ENCODE peak calls at places on chromosome 4, in ten cellular contexts. V is heart right ventricle; A is left ventricle myocardium inferior; C is CD4-positive, alpha-beta memory T cell; M is tibial nerve; F is tibial artery; U is cardiac muscle cell; T is adrenal gland; P is transverse colon; X is ovary. G is an unnamed sample.

GRCh38 chr4:153040677-153041076 is 104.6 kb downstream of the FHDC1 start:
- DNase-seq in A (no peak), T (no peak), P (no peak), M (no peak), U (no peak), V (no peak), F (no peak), X (no peak), C (no peak), G (no peak)

GRCh38 chr4:41196633-41197332 is 17.6 kb downstream of the APBB2 start:
- DNase-seq in V (no peak), P (no peak), U (no peak), A (no peak), T (no peak), X (no peak), M (no peak), F (no peak), C (no peak), G (no peak)

GRCh38 chr4:133638702-133639101 is 489.6 kb downstream of the PCDH10 start:
- DNase-seq in X (no peak), A (no peak), V (no peak), T (no peak), C (no peak), P (no peak), M (no peak), U (no peak), F (no peak), G (no peak)

GRCh38 chr4:127698789-127699200 is 31.4 kb upstream of the SLC25A31 start:
- DNase-seq in V (no peak), C (no peak), P (no peak), M (no peak), T (no peak), X (no peak), F (no peak), A (no peak), U (peak; percentile 89), G (peak; percentile 82)

GRCh38 chr4:73902038-73902637 is 32.9 kb downstream of the CXCL1 start:
- DNase-seq in T (no peak), M (no peak), P (no peak), X (no peak), U (no peak), V (no peak), F (no peak), A (no peak), C (no peak), G (no peak)

GRCh38 chr4:104491826-104492771 is 2.6 kb downstream of the CXXC4 start:
- DNase-seq in T (no peak), V (no peak), A (no peak), F (no peak), X (no peak), U (peak; percentile 13), C (no peak), P (peak; percentile 9), M (no peak), G (peak; percentile 13)

GRCh38 chr4:108556166-108556565 is 64.2 kb upstream of the RPL34 start:
- DNase-seq in T (no peak), V (no peak), A (no peak), X (no peak), M (no peak), P (no peak), F (no peak), U (no peak), C (no peak), G (no peak)

GRCh38 chr4:2281575-2282343 is 19.9 kb upstream of the MXD4 start:
- DNase-seq in X (no peak), F (no peak), A (no peak), T (no peak), V (peak; percentile 4), M (no peak), P (peak; percentile 63), C (peak; percentile 92), U (no peak), G (no peak)

GRCh38 chr4:89486042-89486441 is 178.4 kb upstream of the GPRIN3 start:
- DNase-seq in P (no peak), A (no peak), V (no peak), X (no peak), M (no peak), F (no peak), T (no peak), U (peak; percentile 70), C (no peak), G (no peak)

GRCh38 chr4:156545003-156545785 is 426.4 kb downstream of the PDGFC start:
- DNase-seq in U (peak; percentile 51), T (no peak), V (no peak), X (no peak), C (no peak), A (no peak), F (peak; percentile 31), P (no peak), M (no peak), G (no peak)

GRCh38 chr4:180081072-180081471 is 2162.1 kb upstream of the TENM3 start:
- DNase-seq in P (no peak), F (no peak), A (no peak), C (no peak), X (no peak), T (no peak), V (no peak), M (no peak), U (no peak), G (no peak)

GRCh38 chr4:118772149-118773081 is 63.5 kb downstream of the SEC24D start:
- DNase-seq in C (peak; percentile 44), T (no peak), A (no peak), M (no peak), X (no peak), P (no peak), F (no peak), V (no peak), U (peak; percentile 82), G (no peak)
- H3K27ac ChIP-seq in C (no peak overlapping the region), T (no peak overlapping the region), A (peak overlapping the region; percentile 81), M (peak overlapping the region; percentile 79), X (peak overlapping the region; percentile 53), P (peak overlapping the region; percentile 76), F (peak overlapping the region; percentile 78), V (peak overlapping the region; percentile 75), U (peak overlapping the region; percentile 69), G (no peak overlapping the region)

DNA sequence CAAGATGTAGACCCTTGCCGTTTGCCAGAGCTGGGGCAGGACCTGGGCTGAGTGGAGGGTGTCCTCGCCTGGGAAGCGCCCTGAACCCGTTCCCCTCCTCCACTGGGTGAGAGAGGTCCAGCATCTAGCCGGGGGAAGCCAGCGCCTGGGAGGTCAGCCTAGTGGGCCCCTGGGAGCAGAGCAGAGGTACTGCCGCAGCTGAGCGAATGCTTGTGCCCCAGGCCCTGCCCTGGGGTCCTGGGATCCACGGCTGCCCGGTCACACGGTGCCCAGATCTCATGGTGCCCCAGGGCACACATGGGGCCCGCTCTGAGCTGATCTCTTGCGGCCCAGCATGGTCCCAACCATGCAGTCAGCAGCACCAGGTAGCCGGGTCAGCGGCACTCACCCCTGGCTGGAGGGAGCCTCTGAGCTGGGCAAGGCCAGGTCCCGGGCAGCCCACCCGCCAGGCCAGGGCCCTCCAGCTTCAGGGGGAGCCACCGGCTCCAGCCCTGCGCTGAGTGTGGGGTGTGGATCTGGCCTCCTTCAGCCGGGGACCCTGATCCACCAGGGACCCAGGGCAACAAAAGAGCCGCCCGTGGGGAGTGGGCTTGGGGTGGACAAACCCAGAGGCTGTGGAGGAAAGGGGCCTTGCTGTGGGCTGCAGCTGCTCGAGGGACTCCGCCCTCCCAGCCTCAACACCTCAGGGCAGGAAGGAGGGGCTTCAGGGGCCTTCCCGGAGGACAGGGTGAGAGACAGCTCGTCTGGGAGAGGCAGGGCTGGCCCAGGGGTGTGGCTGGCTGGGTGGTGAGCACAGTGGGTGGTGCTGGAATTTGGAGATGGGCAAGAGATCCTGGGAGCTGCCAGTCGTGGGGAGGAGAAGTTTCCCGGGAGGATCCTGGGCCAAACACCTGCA is 4.1 kb upstream of the CPLX1 start:
- DNase-seq in C (no peak), A (no peak), M (no peak), F (peak; percentile 10), V (no peak), T (no peak), X (no peak), U (no peak), P (no peak), G (no peak)
- H3K4me1 ChIP-seq in C (no peaks in the 10 kb centered on the region), A (peaks cover 54% of the 10 kb centered on the region), M (peaks cover 5% of the 10 kb centered on the region), F (peaks cover 16% of the 10 kb centered on the region), V (peaks cover 11% of the 10 kb centered on the region), T (peaks cover 17% of the 10 kb centered on the region), X (no peaks in the 10 kb centered on the region), U (no peaks in the 10 kb centered on the region), P (peaks cover 13% of the 10 kb centered on the region), G (no peaks in the 10 kb centered on the region)

DNA sequence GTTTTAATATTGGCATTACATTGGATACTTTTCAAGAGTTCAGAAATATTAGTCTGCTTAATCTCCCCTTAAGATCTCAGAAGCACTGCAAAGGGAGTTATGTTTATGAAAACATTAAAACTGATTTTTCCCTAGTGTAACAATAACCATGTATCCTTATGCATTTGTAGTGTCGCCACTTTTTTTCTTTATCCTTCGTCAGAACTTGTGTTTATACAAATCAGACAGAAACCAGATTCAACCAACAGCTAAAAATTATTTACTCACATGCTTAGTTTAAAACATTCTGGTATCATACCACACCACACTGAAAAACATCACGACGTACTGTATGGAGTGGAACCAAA is 1.3 kb downstream of the SETD7 start:
- DNase-seq in T (no peak), M (no peak), U (no peak), X (no peak), V (no peak), P (no peak), F (no peak), C (no peak), A (no peak), G (no peak)
- H3K27me3 ChIP-seq in T (no peaks in the 10 kb centered on the region), M (no peaks in the 10 kb centered on the region), U (peaks cover 14% of the 10 kb centered on the region), X (no peaks in the 10 kb centered on the region), V (no peaks in the 10 kb centered on the region), P (no peaks in the 10 kb centered on the region), F (no peaks in the 10 kb centered on the region), C (no peaks in the 10 kb centered on the region), A (no peaks in the 10 kb centered on the region), G (peaks cover 33% of the 10 kb centered on the region)

DNA sequence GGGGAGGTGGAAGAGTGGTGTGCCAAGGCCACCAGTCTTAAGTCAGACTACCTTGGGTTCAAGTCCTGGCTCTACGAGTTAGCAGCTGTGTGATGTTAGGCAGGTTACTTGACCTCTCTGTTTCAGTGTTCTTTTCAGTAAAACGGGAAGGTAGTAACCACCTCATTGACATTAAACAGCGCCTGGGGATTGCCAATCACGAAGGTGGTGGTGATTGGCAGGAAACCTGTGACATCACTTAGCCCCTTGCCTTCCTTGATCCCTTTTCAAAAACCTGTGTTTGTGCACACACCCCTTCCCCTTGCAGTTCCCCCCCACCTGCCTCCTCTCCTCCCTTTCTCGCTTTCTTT is 7.6 kb downstream of the KLF3 start:
- DNase-seq in V (no peak), A (no peak), C (no peak), P (no peak), X (no peak), M (no peak), U (no peak), F (no peak), T (no peak), G (no peak)
- H3K27ac ChIP-seq in V (peak overlapping the region; percentile 99), A (peak overlapping the region; percentile 100), C (peak overlapping the region; percentile 44), P (peak overlapping the region; percentile 100), X (peak overlapping the region; percentile 84), M (peak overlapping the region; percentile 92), U (no peak overlapping the region), F (peak overlapping the region; percentile 58), T (peak overlapping the region; percentile 99), G (peak overlapping the region; percentile 85)

DNA sequence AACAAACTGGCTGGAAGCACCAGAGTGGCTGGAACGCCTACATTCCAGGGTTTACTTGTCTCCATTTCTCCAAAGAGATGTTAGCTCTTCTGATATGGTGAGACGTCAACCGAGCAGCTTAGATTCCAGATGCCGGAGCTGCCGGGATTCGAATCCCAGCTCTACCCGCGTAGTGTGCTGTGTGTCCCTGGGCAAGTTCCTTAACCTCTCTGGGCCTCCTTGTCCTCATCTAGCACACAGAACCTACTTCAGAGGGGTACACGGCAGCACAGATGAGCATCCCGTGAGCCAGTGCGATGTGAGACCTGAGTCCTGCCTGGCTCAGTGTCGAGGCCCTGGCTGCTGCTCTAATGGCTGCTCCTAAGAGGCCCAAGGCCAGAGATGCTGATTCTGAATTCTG is 60.1 kb downstream of the ABLIM2 start:
- DNase-seq in C (no peak), M (no peak), U (no peak), P (no peak), F (no peak), A (no peak), V (no peak), T (no peak), X (no peak), G (no peak)
- H3K4me1 ChIP-seq in C (no peaks in the 10 kb centered on the region), M (peaks cover 5% of the 10 kb centered on the region), U (no peaks in the 10 kb centered on the region), P (peaks cover 8% of the 10 kb centered on the region), F (no peaks in the 10 kb centered on the region), A (peaks cover 27% of the 10 kb centered on the region), V (peaks cover 6% of the 10 kb centered on the region), T (peaks cover 6% of the 10 kb centered on the region), X (no peaks in the 10 kb centered on the region), G (no peaks in the 10 kb centered on the region)

G was measured in foreskin keratinocyte.